ENCODE peak calls at places on chromosomes 5 and 9, in six cellular contexts. C is GM12878, X is K562, M is A549, O is HepG2, S is upper lobe of left lung. Q is an unnamed sample.

GRCh38 chr5:9516591-9516990 is 29.3 kb downstream of the SEMA5A start:
- ATAC-seq in S (no peak), C (no peak), M (no peak), X (no peak), O (no peak), Q (no peak)

GRCh38 chr9:82369251-82369945 is 380.8 kb downstream of the SPATA31D1 start:
- ATAC-seq in X (no peak), O (peak), S (no peak), M (no peak), C (no peak), Q (no peak)

GRCh38 chr9:112279501-112279900 is 53.9 kb downstream of the PTBP3 start:
- ATAC-seq in X (no peak), O (no peak), M (no peak), C (no peak), S (no peak), Q (no peak)

GRCh38 chr9:130601100-130601499 is 21.7 kb downstream of the FUBP3 start:
- ATAC-seq in M (no peak), C (no peak), O (peak), X (no peak), S (no peak), Q (no peak)

GRCh38 chr9:84323777-84324317 is 16.7 kb downstream of the SLC28A3 start:
- ATAC-seq in M (no peak), O (no peak), X (no peak), C (no peak), S (peak), Q (peak)

GRCh38 chr5:9361835-9362234 is 184.0 kb downstream of the SEMA5A start:
- ATAC-seq in S (peak), C (peak), X (peak), O (peak), M (peak), Q (no peak)

GRCh38 chr5:180673371-180674252 is 24.2 kb upstream of the FLT4 start:
- ATAC-seq in S (peak), M (no peak), C (no peak), X (peak), O (no peak), Q (no peak)

GRCh38 chr9:15155323-15155722 is 151.7 kb downstream of the TTC39B start:
- ATAC-seq in X (no peak), C (no peak), O (no peak), M (no peak), S (no peak), Q (no peak)

GRCh38 chr5:142376001-142376400 is 51.2 kb upstream of the SPRY4 start:
- ATAC-seq in M (no peak), S (no peak), X (no peak), C (no peak), O (no peak), Q (peak)
- TF ChIP-seq EP300 in M (no peak), S (no peak), X (no peak), C (no peak), O (no peak), Q (no peak)

DNA sequence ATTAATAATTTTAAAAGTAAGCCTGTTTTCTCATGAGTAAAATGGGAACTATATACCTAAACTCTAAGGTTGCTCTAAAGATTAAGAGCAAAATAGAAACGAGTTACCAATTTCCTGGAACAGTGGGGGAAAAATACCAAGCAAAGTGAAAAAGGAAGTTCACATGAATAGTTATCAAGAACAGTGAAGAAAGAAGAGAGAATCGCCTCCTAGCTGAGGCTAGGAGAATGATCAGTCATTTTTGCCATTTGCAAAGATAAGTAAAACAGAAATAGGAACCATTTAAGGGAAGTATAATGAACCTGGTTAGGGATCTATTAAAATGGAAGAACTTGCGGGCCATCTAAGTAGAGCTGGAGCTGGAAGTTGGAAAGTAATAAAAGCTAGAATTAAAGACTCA is 50.7 kb downstream of the P4HA2 start:
- ATAC-seq in O (no peak), C (peak), M (no peak), X (peak), S (no peak), Q (no peak)
- TF ChIP-seq CTCF in O (no peak), C (peak), M (peak), X (peak), S (no peak), Q (no peak)

DNA sequence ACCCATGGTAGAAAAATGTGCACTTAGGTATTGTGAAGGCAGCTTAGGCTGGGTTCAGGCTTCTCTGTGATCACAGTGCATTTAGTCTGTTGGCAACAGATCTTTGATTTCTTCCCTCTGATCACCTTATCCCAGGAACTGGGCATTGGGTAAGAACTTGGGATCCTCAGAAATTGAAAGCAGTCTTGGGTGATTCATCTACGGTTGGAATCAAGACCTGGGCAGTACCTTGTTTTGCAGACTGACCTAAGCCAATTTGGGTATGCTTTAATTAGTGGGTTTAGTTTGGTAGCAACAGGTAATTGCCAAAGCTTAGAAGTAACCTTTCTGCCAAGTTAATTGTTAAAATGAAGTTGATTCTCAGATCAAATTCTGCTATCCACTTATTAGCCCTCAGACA is 17.8 kb downstream of the ENTREP1 start:
- ATAC-seq in C (no peak), S (no peak), M (no peak), O (no peak), X (no peak), Q (no peak)
- H3K27ac ChIP-seq in C (no peak), S (no peak), M (no peak), O (no peak), X (no peak), Q (no peak)

DNA sequence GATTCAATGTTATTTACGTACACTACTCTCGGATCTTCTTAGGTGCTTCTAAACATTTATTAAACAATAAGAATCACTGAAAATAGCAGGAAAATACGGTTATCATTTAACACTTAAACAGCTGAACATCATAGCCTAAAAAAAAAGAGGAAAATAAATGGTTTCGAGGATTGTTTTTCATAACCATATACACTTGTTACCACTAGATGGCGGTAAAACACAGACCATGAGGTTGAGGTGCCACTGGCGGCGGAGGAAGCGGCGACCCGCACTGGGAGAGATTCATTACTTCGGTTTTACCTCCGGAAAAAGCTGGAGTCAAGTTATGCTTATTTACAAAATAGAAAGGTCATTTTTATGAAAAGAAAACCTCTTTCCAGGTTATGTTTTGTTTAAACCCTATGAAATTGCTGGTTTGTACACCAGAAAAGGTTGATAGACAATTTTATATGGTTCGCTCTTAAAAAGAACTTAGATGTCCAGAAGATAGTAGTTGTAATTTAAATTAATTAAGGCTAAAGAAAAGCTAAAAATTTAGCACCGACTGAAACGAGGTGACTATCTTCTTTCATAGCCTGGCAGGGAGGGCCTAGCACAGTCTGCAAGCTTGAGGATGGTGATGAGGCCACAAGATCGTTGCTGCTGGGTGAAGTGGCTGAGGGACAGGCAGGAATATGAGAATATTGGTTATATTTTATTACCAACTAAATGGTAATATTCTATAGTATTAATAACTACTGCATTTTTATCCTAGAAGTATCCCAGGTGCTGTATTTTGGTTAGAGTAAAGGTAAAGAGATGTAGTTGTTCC is 605.7 kb downstream of the RAB3C start:
- ATAC-seq in O (peak), M (peak), X (peak), C (peak), S (peak), Q (peak)
- TF ChIP-seq EP300 in O (no peak), M (no peak), X (no peak), C (no peak), S (no peak), Q (no peak)